ENCODE peak calls at places on chromosome 11, in seven cellular contexts. B is B cell, D is tibial nerve, Q is neural progenitor cell, J is sigmoid colon, M is epithelial cell of esophagus, Z is cardiac muscle cell. T is an unnamed sample.

GRCh38 chr11:120748485-120748814 is 236.9 kb downstream of the GRIK4 start:
- DNase-seq in Z (no peak), J (no peak), M (no peak), B (no peak), Q (no peak), D (no peak), T (no peak)

GRCh38 chr11:69080361-69080973 is 31.7 kb downstream of the TPCN2 start:
- DNase-seq in D (no peak), M (peak), J (no peak), Q (no peak), Z (peak), B (no peak), T (peak)

GRCh38 chr11:71500601-71501021 is 26.5 kb upstream of the KRTAP5-7 start:
- DNase-seq in J (no peak), M (no peak), Q (no peak), B (no peak), D (no peak), Z (no peak), T (peak)

GRCh38 chr11:70551323-70552166 is 153.2 kb downstream of the CTTN start:
- DNase-seq in Z (peak), B (no peak), D (no peak), J (no peak), Q (peak), M (no peak), T (no peak)

GRCh38 chr11:122661182-122661945 is 5.8 kb downstream of the UBASH3B start:
- DNase-seq in B (no peak), J (no peak), Q (peak), M (peak), Z (no peak), D (no peak), T (peak)

GRCh38 chr11:119421941-119422504 is 949 bp downstream of the THY1 start:
- DNase-seq in D (no peak), Q (peak), J (no peak), M (no peak), B (no peak), Z (peak), T (no peak)

GRCh38 chr11:11379661-11380060 is 26.6 kb upstream of the CSNK2A3 start:
- DNase-seq in B (no peak), Q (no peak), Z (no peak), J (no peak), D (no peak), M (no peak), T (no peak)

GRCh38 chr11:104841973-104842372 is 56.3 kb downstream of the CASP12 start:
- DNase-seq in B (no peak), Z (no peak), J (no peak), Q (no peak), M (no peak), D (no peak), T (no peak)

GRCh38 chr11:67409781-67410368 is 5.6 kb upstream of the CARNS1 start:
- DNase-seq in M (no peak), B (peak), Q (peak), J (no peak), D (no peak), Z (no peak), T (peak)

GRCh38 chr11:112837162-112837826 is 123.9 kb upstream of the NCAM1 start:
- DNase-seq in M (no peak), Q (no peak), B (no peak), J (no peak), Z (no peak), D (no peak), T (no peak)

GRCh38 chr11:34512810-34513673 is 552 bp downstream of the ELF5 start:
- DNase-seq in Z (peak), Q (peak), J (no peak), B (peak), M (peak), D (peak), T (peak)

GRCh38 chr11:128021304-128022006 is 565.9 kb downstream of the ETS1 start:
- DNase-seq in J (no peak), B (no peak), D (no peak), Q (peak), M (no peak), Z (peak), T (no peak)

DNA sequence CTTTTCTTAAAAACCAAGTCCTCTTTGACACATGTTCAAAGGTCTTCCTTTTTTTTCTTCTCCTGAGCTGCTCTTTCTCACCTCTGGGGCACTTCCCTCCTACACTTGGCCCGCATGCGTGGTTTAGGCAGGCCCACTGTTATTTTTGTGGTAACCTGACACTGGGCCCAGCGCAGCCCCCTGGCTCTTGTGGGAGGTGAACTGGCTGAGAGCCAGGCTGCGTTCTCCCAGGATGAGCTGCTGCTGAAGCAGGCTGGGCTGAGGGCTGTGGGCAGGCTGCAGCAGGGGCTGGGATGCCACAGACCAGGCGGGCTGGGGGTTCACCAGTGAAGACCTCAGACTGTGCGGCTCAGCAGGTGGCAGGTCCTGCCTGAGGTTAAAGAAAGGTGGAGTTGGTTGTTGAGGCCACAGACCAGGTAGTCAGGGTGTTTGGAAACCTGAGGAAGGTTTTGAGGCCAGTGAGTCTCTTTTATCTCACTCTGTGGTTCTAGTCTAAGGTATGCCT is 72.4 kb downstream of the TEAD1 start:
- DNase-seq in Z (peak), D (no peak), Q (peak), M (peak), B (no peak), J (peak), T (peak)
- TF ChIP-seq CTCF in Z (no peak), D (no peak), Q (peak), M (no peak), B (no peak), J (no peak), T (no peak)

DNA sequence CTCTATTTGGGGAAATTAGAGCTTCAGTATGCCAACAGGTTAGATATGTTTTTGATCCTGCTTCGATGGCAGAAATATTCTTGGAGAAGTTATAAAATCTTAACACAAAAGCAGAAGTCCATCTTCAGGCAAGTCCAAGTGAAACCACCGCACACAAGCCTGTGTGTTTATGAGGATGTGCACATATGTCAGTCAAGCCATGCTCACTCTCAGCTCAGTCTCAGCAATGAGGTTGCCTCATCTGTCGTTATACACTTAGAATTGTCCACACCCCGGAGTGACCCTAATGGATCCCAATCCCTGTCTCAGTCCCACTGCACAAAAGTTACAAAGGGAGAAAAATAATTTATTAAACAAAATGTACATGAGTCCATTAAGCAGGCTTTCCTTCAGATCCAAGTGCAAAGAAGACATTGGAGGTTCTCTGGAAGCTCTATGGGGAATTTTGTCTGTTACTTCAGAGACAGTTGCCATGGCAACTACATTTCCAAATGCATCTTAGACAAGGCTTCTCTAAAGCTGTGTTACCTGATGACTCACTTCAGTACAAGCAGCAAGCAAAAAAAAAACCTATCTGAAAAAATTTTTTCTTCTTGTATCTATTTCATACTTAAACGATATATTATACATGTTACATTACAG is 24.4 kb downstream of the OR8B12 start:
- DNase-seq in Q (no peak), D (no peak), M (peak), Z (peak), B (no peak), J (no peak), T (no peak)
- TF ChIP-seq CTCF in Q (no peak), D (no peak), M (no peak), Z (no peak), B (no peak), J (no peak), T (no peak)

GRCh38 chr11:76707293-76707825 is 36.8 kb upstream of the LRRC32 start:
- DNase-seq in B (no peak), M (no peak), D (no peak), J (no peak), Z (no peak), Q (no peak), T (no peak)

GRCh38 chr11:76705834-76706233 is 35.3 kb upstream of the LRRC32 start:
- DNase-seq in Q (no peak), Z (no peak), D (no peak), J (no peak), M (no peak), B (no peak), T (no peak)

GRCh38 chr11:76709259-76709658 is 38.7 kb upstream of the LRRC32 start:
- DNase-seq in J (no peak), D (no peak), M (no peak), B (no peak), Q (no peak), Z (no peak), T (no peak)

GRCh38 chr11:76704171-76704948 is 33.8 kb upstream of the LRRC32 start:
- DNase-seq in Z (no peak), D (no peak), Q (peak), M (no peak), J (no peak), B (no peak), T (no peak)

DNA sequence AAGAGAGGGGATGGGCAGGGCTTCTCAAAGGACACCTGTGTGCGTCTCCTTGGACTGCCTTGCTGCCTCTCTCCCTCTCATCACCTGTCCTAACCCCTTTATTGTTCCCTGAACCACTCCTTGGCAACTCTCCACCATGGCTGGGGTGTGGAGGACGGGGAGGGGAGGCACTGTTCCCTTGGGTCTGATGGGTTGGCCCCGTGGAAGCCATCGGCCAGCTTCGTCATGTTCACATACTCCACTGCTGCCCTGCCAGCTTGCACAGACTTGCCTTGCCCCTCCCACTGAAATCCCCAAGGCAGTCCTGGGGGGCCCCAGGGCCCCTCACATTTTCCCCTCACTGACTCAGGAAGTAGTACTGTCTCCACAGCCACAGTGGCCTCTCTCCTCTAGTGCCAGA is 36.1 kb upstream of the LRRC32 start:
- DNase-seq in D (no peak), Z (no peak), B (no peak), Q (no peak), M (peak), J (no peak), T (no peak)
- TF ChIP-seq CTCF in D (no peak), Z (no peak), B (no peak), Q (no peak), M (no peak), J (no peak), T (no peak)

DNA sequence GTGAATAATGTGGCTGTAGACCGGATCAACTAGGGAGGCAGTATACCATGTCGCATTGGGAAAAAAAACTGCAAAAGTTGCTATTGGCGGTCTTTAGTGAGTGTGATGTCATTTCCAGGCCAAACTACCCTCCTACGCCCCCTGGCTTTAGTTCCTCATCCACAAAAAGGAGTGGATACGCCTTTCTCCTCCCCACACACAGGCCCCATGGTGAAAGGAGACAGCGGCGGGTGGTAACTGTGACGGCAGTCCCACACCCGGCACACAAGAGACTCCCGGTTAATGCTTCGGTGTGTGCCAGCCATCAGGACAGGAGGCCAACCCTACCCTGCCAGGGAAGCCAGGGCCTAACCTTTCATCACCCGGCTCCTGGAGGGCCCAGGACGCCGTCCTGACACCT is 11.0 kb downstream of the TP53I11 start:
- DNase-seq in M (no peak), Z (peak), J (no peak), D (peak), B (no peak), Q (peak), T (no peak)
- TF ChIP-seq CTCF in M (no peak), Z (peak), J (no peak), D (no peak), B (no peak), Q (peak), T (no peak)

GRCh38 chr11:116244425-116244824 is 528.4 kb downstream of the BUD13 start:
- DNase-seq in Q (no peak), B (no peak), Z (no peak), D (no peak), M (no peak), J (no peak), T (no peak)

GRCh38 chr11:116244889-116245288 is 527.9 kb downstream of the BUD13 start:
- DNase-seq in B (no peak), Z (no peak), D (no peak), M (no peak), Q (no peak), J (no peak), T (no peak)

GRCh38 chr11:116255234-116255953 is 517.4 kb downstream of the BUD13 start:
- DNase-seq in B (no peak), M (no peak), Z (no peak), Q (no peak), J (no peak), D (no peak), T (no peak)

GRCh38 chr11:116243975-116244374 is 528.8 kb downstream of the BUD13 start:
- DNase-seq in J (no peak), B (no peak), Q (no peak), D (no peak), Z (no peak), M (no peak), T (no peak)

DNA sequence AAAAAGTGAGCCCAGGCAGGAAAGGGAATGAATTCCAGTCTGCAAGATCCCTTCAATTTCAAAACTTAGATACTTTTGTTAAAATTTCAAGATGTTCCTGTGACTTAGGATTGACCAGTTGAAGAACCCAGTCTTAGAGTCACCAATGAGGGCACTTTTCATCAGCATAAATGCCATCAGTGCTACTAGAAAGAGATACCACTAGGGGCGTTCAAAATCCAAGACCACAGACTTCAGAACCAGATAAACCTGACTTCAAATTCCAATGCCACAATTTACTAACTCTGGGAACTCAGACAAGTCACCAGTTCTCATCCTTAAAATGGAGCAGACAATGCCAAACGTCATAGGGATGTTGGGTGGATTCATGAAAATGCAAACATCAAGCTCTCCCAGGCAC is 523.2 kb downstream of the BUD13 start:
- DNase-seq in D (no peak), Z (no peak), B (no peak), M (no peak), J (no peak), Q (no peak), T (no peak)
- TF ChIP-seq CTCF in D (no peak), Z (no peak), B (no peak), M (no peak), J (no peak), Q (no peak), T (no peak)

DNA sequence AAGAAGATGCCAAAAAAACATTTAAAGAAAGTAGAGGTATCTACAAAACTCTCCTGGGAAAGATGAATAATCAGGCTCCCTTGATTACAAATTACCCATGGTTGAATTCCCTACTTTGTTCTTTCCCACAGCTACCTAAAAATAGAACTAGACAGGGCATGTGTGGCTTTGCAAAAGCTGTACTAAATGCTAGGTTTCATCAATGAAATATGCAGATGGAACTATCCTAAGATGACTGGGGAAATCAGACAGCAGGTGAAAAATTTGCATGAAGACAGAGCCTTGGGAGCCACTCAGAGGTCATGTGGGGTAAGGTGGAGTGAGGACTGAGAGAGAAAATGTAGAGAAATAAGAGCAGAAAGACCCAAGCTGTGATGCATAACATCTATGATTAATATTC is 14.7 kb downstream of the LAYN start:
- DNase-seq in B (no peak), Q (no peak), M (peak), Z (no peak), J (no peak), D (no peak), T (no peak)
- TF ChIP-seq CTCF in B (no peak), Q (no peak), M (no peak), Z (no peak), J (no peak), D (no peak), T (no peak)